ENCODE peak calls at places on chromosome 18, in ten cellular contexts. Q, M, T, H, E, F, R, Y, O and Z are unnamed samples.

GRCh38 chr18:24054130-24054529 is 39.6 kb downstream of the TTC39C start:
- DNase-seq in H (no peak), Q (no peak), F (no peak), M (no peak), E (no peak), O (peak), Y (peak), R (peak), T (no peak), Z (no peak)

GRCh38 chr18:51196811-51197660 is 445 bp downstream of the MEX3C start:
- DNase-seq in Y (no peak), R (peak), M (no peak), O (no peak), H (peak), F (peak), T (no peak), E (peak), Q (peak), Z (no peak)

GRCh38 chr18:32019251-32019943 is 772 bp downstream of the RNF125 start:
- DNase-seq in T (peak), R (peak), H (peak), O (peak), M (peak), Y (no peak), Q (peak), E (peak), F (peak), Z (peak)

GRCh38 chr18:58723810-58724602 is 52.7 kb downstream of the MALT1 start:
- DNase-seq in M (no peak), E (no peak), O (no peak), Y (peak), R (peak), Q (peak), H (no peak), T (no peak), F (no peak), Z (no peak)

GRCh38 chr18:78739843-78740677 is 239.6 kb upstream of the SALL3 start:
- DNase-seq in R (no peak), E (no peak), H (no peak), F (no peak), O (no peak), Y (no peak), T (no peak), Q (no peak), M (no peak), Z (no peak)

GRCh38 chr18:34342960-34343359 is 118.2 kb upstream of the NOL4 start:
- DNase-seq in Y (peak), M (no peak), T (no peak), O (no peak), E (peak), Q (peak), F (no peak), R (no peak), H (no peak), Z (no peak)

GRCh38 chr18:1150344-1150743 is 245.7 kb downstream of the ADCYAP1 start:
- DNase-seq in R (no peak), H (no peak), M (no peak), O (no peak), Y (no peak), Q (no peak), T (no peak), F (no peak), E (no peak), Z (no peak)

GRCh38 chr18:21270453-21270852 is 28.4 kb downstream of the GREB1L start:
- DNase-seq in H (no peak), E (no peak), O (no peak), Y (no peak), T (no peak), F (no peak), R (peak), Q (no peak), M (no peak), Z (no peak)

GRCh38 chr18:74899554-74899953 is 301.9 kb downstream of the ZNF407 start:
- DNase-seq in E (no peak), Q (peak), H (no peak), O (no peak), F (no peak), R (peak), M (no peak), Y (no peak), T (no peak), Z (no peak)

GRCh38 chr18:29501952-29502351 is 1325.0 kb upstream of the CDH2 start:
- DNase-seq in M (peak), E (no peak), R (peak), T (no peak), F (no peak), H (no peak), Q (peak), Y (no peak), O (no peak), Z (no peak)

GRCh38 chr18:76405761-76406356 is 89.2 kb downstream of the ZNF516 start:
- DNase-seq in O (peak), Y (no peak), F (peak), T (no peak), E (peak), M (peak), R (peak), Q (peak), H (no peak), Z (peak)

GRCh38 chr18:26419746-26420145 is 128.6 kb downstream of the KCTD1 start:
- DNase-seq in E (no peak), Q (no peak), T (no peak), R (peak), O (no peak), F (no peak), M (no peak), Y (no peak), H (no peak), Z (no peak)

GRCh38 chr18:32768646-32769206 is 4.1 kb downstream of the KLHL14 start:
- DNase-seq in E (no peak), H (no peak), F (no peak), Y (no peak), R (no peak), M (no peak), O (no peak), Q (no peak), T (no peak), Z (no peak)

GRCh38 chr18:28961669-28962228 is 784.8 kb upstream of the CDH2 start:
- DNase-seq in E (peak), F (peak), H (no peak), O (no peak), M (peak), T (no peak), Q (peak), R (peak), Y (no peak), Z (peak)

GRCh38 chr18:54239091-54239490 is 14.6 kb upstream of the MBD2 start:
- DNase-seq in Y (no peak), R (no peak), M (no peak), H (no peak), E (no peak), Q (no peak), F (no peak), T (no peak), O (no peak), Z (no peak)

GRCh38 chr18:24321071-24321470 is 76.6 kb downstream of the OSBPL1A start:
- DNase-seq in Q (no peak), E (no peak), M (no peak), Y (no peak), T (no peak), H (no peak), O (no peak), F (no peak), R (no peak), Z (no peak)

GRCh38 chr18:36735130-36735529 is 93.7 kb downstream of the TPGS2 start:
- DNase-seq in E (no peak), F (no peak), T (no peak), M (no peak), O (no peak), R (no peak), Y (no peak), H (no peak), Q (no peak), Z (no peak)

GRCh38 chr18:10003281-10003680 is 89.5 kb downstream of the VAPA start:
- DNase-seq in E (no peak), T (no peak), F (no peak), M (no peak), Y (no peak), R (no peak), H (no peak), O (no peak), Q (no peak), Z (no peak)

GRCh38 chr18:49274188-49274714 is 186.2 kb downstream of the DYM start:
- DNase-seq in F (no peak), Q (peak), Y (peak), E (no peak), O (no peak), H (no peak), M (no peak), R (peak), T (no peak), Z (peak)

GRCh38 chr18:34385306-34385705 is 160.6 kb upstream of the NOL4 start:
- DNase-seq in F (no peak), R (no peak), Y (no peak), O (no peak), Q (no peak), M (no peak), H (no peak), E (no peak), T (no peak), Z (no peak)

GRCh38 chr18:7038330-7038846 is 79.2 kb downstream of the LAMA1 start:
- DNase-seq in E (peak), F (no peak), Y (peak), O (peak), H (peak), T (no peak), M (peak), Q (peak), R (peak), Z (no peak)

GRCh38 chr18:8254664-8255063 is 354.6 kb upstream of the RAB12 start:
- DNase-seq in T (no peak), Y (no peak), H (no peak), F (no peak), M (no peak), Q (no peak), R (no peak), E (no peak), O (no peak), Z (no peak)

GRCh38 chr18:10274327-10274726 is 180.1 kb upstream of the APCDD1 start:
- DNase-seq in T (no peak), M (no peak), O (no peak), F (no peak), E (no peak), Q (peak), R (peak), H (no peak), Y (peak), Z (no peak)

GRCh38 chr18:5152335-5153020 is 44.6 kb downstream of the AKAIN1 start:
- DNase-seq in M (no peak), E (peak), O (no peak), Y (no peak), R (no peak), Q (no peak), F (no peak), T (no peak), H (no peak), Z (no peak)

GRCh38 chr18:36296591-36297418 is 708 bp upstream of the FHOD3 start:
- DNase-seq in O (peak), E (peak), R (peak), M (peak), H (peak), F (peak), T (no peak), Q (peak), Y (peak), Z (peak)

GRCh38 chr18:46427216-46427995 is 229.6 kb downstream of the LOXHD1 start:
- DNase-seq in M (no peak), T (no peak), E (no peak), O (no peak), Q (no peak), Y (no peak), F (no peak), H (no peak), R (no peak), Z (no peak)

GRCh38 chr18:41977233-41977632 is 22.2 kb downstream of the PIK3C3 start:
- DNase-seq in O (no peak), E (no peak), R (no peak), T (no peak), H (no peak), F (no peak), Y (no peak), Q (no peak), M (no peak), Z (no peak)

GRCh38 chr18:55435592-55435991 is 152.4 kb downstream of the TCF4 start:
- DNase-seq in R (no peak), Y (no peak), E (no peak), T (no peak), M (no peak), Q (no peak), F (no peak), H (no peak), O (no peak), Z (no peak)